ENCODE peak calls at places on chromosomes 3 and 15, in five cellular contexts. F is H9, Z is uterus, I is left lung, G is Panc1. A is an unnamed sample.

GRCh38 chr15:38864827-38865604 is 300.4 kb upstream of the RASGRP1 start:
- DNase-seq in F (no peak), Z (peak; percentile 49), I (no peak), G (no peak), A (no peak)

GRCh38 chr3:4532535-4533112 is 39.5 kb downstream of the ITPR1 start:
- DNase-seq in F (no peak), Z (no peak), I (no peak), G (no peak), A (no peak)

GRCh38 chr3:196604548-196604947 is 34.9 kb upstream of the NRROS start:
- DNase-seq in F (no peak), Z (no peak), I (no peak), G (no peak), A (no peak)

GRCh38 chr15:36430280-36430679 is 149.1 kb upstream of the CDIN1 start:
- DNase-seq in F (no peak), Z (no peak), I (no peak), G (no peak), A (no peak)

GRCh38 chr3:152174876-152175575 is 93.7 kb upstream of the MBNL1 start:
- DNase-seq in F (no peak), Z (no peak), I (no peak), G (no peak), A (no peak)

GRCh38 chr15:89017370-89018066 is 70.7 kb upstream of the ABHD2 start:
- DNase-seq in F (peak; percentile 88), Z (peak; percentile 81), I (peak; percentile 86), G (peak; percentile 67), A (peak; percentile 80)

GRCh38 chr3:9876991-9877390 is 3.1 kb downstream of the CIDEC start:
- DNase-seq in F (no peak), Z (no peak), I (no peak), G (no peak), A (no peak)

GRCh38 chr3:24550588-24550987 is 55.9 kb upstream of the THRB start:
- DNase-seq in F (no peak), Z (no peak), I (no peak), G (no peak), A (no peak)

GRCh38 chr3:197495499-197495898 is 60.3 kb downstream of the BDH1 start:
- DNase-seq in F (no peak), Z (no peak), I (no peak), G (no peak), A (no peak)

GRCh38 chr3:51371943-51372557 is 13.0 kb upstream of the MANF start:
- DNase-seq in F (peak; percentile 52), Z (no peak), I (no peak), G (peak; percentile 35), A (no peak)

GRCh38 chr15:34755419-34755773 is 598 bp upstream of the GJD2 start:
- DNase-seq in F (no peak), Z (no peak), I (no peak), G (no peak), A (no peak)

GRCh38 chr3:121481116-121481895 is 64.5 kb downstream of the POLQ start:
- DNase-seq in F (no peak), Z (no peak), I (no peak), G (no peak), A (no peak)

GRCh38 chr3:134426660-134427181 is 52.5 kb upstream of the AMOTL2 start:
- DNase-seq in F (no peak), Z (no peak), I (no peak), G (no peak), A (no peak)

GRCh38 chr3:143158549-143158988 is 39.0 kb downstream of the CHST2 start:
- DNase-seq in F (no peak), Z (no peak), I (no peak), G (no peak), A (no peak)

DNA sequence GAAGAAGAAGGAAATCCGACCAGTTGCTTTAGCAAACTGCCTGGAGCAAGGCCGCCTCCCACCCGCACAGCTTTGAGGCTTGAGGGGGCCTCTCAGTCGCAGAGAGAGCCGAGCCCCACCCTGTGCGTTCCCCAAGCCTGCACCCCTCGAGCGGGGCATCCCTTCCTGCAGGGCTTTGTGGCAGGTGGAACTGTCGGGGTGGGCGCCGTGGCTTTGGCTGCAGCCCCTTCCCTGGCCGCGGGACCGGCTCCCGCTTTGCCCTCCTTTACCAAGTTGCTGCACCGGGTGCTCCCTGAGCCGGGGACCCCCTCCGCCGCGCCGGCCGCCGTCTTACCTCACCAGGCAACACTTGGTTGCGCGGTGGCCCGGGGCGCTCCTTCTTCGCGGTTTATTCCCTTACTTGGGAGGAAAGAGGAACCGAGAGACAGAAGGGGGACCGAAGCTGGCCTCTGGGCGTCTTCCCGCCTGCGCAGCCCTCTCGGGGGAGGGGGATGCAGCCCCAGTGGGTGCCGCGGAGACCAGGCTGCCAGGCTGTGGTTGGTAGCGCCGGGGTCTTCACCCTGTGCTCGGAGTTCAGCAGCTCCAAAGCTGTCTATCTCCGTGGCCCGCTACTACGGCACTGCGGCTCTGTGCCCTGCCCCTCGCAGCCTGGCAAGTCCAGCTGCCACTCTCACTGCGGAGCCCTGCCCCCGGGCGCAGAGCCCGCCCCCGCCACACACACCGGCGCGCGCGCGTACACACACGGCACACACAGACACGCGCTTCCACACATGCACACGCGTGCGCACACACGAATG is at the start of gene DGKG:
- DNase-seq in F (peak; percentile 60), Z (no peak), I (peak; percentile 94), G (no peak), A (peak; percentile 80)
- H3K27ac ChIP-seq in F (no peak within 1 kb of the TSS), Z (peak within 1 kb of the TSS; percentile 30), I (peak within 1 kb of the TSS; percentile 67), G (no peak within 1 kb of the TSS), A (peak within 1 kb of the TSS; percentile 74)

DNA sequence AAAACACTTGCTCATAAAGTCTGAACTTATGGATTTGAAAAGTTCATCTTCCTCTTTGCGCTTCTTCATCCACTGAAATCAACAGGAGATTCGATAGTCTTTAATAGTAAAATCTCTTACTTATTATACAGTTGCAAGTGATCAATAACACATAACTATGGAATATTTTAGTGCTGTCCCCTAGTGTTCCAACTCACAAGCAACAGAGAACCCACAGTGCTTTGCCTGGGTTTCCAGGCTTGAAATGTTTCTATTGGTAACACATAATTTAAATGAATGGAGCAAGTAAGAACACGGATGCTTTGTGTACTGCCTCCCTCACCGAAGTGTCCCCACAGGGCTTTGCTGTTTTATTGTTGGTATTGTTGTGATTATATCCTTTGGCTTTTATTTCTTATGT is 93.5 kb downstream of the WDR72 start:
- DNase-seq in F (no peak), Z (no peak), I (no peak), G (no peak), A (no peak)
- TF ChIP-seq CTCF in F (no peak), Z (no peak), I (no peak), G (peak; percentile 39), A (no peak)

GRCh38 chr15:91790826-91791225 is 62.7 kb upstream of the SLCO3A1 start:
- DNase-seq in F (no peak), Z (no peak), I (no peak), G (no peak), A (no peak)

GRCh38 chr15:91787198-91787597 is 66.3 kb upstream of the SLCO3A1 start:
- DNase-seq in F (no peak), Z (no peak), I (no peak), G (no peak), A (no peak)

GRCh38 chr15:91793771-91794170 is 59.7 kb upstream of the SLCO3A1 start:
- DNase-seq in F (no peak), Z (no peak), I (no peak), G (no peak), A (no peak)

GRCh38 chr15:91784973-91785709 is 68.4 kb upstream of the SLCO3A1 start:
- DNase-seq in F (no peak), Z (no peak), I (no peak), G (no peak), A (no peak)

GRCh38 chr15:91789136-91789535 is 64.4 kb upstream of the SLCO3A1 start:
- DNase-seq in F (no peak), Z (no peak), I (no peak), G (no peak), A (no peak)
- H3K27ac ChIP-seq in F (no peak overlapping the region), Z (no peak overlapping the region), I (no peak overlapping the region), G (no peak overlapping the region), A (no peak overlapping the region)

GRCh38 chr15:52678036-52678467 is 1.1 kb downstream of the ATOSA start:
- DNase-seq in F (peak; percentile 46), Z (peak; percentile 69), I (peak; percentile 75), G (peak; percentile 60), A (peak; percentile 58)
- TF ChIP-seq CTCF in F (no peak), Z (peak; percentile 17), I (no peak), G (peak; percentile 58), A (peak; percentile 10)

GRCh38 chr15:77496710-77497107 is 76.0 kb downstream of the HMG20A start:
- DNase-seq in F (peak; percentile 90), Z (peak; percentile 89), I (peak; percentile 92), G (peak; percentile 36), A (peak; percentile 88)
- H3K27ac ChIP-seq in F (no peak overlapping the region), Z (peak overlapping the region; percentile 78), I (peak overlapping the region; percentile 67), G (peak overlapping the region; percentile 84), A (peak overlapping the region; percentile 74)

GRCh38 chr15:90441011-90441410 is 53.0 kb downstream of the IQGAP1 start:
- DNase-seq in F (no peak), Z (no peak), I (no peak), G (no peak), A (no peak)
- TF ChIP-seq CTCF in F (no peak), Z (no peak), I (no peak), G (no peak), A (no peak)

DNA sequence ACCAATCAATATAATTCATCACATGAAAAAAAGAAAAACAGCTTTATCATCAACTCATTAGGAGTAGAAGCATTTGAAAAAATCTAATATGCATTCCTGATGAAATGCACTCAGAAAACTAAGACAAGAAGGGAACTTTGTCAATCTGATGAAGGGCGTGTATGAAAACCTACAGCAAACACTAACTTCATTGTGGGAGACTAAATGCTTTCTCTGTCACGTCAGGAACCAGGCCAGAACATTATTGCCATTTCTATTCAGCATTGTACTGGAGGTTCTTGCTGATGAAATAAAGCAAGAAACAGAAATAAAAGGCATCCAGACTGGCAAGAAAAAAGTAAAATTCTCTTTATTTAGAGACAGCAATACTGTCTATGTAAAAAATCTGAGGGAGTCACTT is 235.2 kb downstream of the GABRB3 start:
- DNase-seq in F (no peak), Z (no peak), I (no peak), G (no peak), A (no peak)
- H3K27ac ChIP-seq in F (no peak overlapping the region), Z (no peak overlapping the region), I (no peak overlapping the region), G (no peak overlapping the region), A (no peak overlapping the region)

GRCh38 chr3:100850156-100850555 is 140.9 kb downstream of the TFG start:
- DNase-seq in F (no peak), Z (no peak), I (no peak), G (no peak), A (no peak)
- TF ChIP-seq CTCF in F (no peak), Z (no peak), I (no peak), G (no peak), A (no peak)